ENCODE peak calls at places on chromosomes 6 and 20, in six cellular contexts. One of them, this sample, is unnamed.

GRCh38 chr6:10977231-10977968 is 66.7 kb downstream of the ELOVL2 start:
- DNase-seq in posterior cingulate gyrus: no peak
- DNase-seq in SW480: no peak
- DNase-seq in stomach: no peak
- DNase-seq in neural progenitor cell: no peak
- DNase-seq in stimulated activated naive B cell treated with anti-CD40 and anti-IgM and Interleukin-4, amounts not matched to agents 10 μg/mL and 1 μg/mL and 100 μg/mL, for 72 hours: no peak
- DNase-seq in this sample: peak

GRCh38 chr6:131858765-131859490 is 51.1 kb downstream of the ENPP1 start:
- DNase-seq in neural progenitor cell: no peak
- DNase-seq in SW480: no peak
- DNase-seq in stomach: no peak
- DNase-seq in posterior cingulate gyrus: no peak
- DNase-seq in stimulated activated naive B cell treated with anti-CD40 and anti-IgM and Interleukin-4, amounts not matched to agents 10 μg/mL and 1 μg/mL and 100 μg/mL, for 72 hours: no peak
- DNase-seq in this sample: no peak

GRCh38 chr20:34637245-34638185 is 39.4 kb downstream of the PIGU start:
- DNase-seq in SW480: no peak
- DNase-seq in stomach: no peak
- DNase-seq in stimulated activated naive B cell treated with anti-CD40 and anti-IgM and Interleukin-4, amounts not matched to agents 10 μg/mL and 1 μg/mL and 100 μg/mL, for 72 hours: no peak
- DNase-seq in neural progenitor cell: no peak
- DNase-seq in posterior cingulate gyrus: peak
- DNase-seq in this sample: no peak

GRCh38 chr20:63564036-63564810 is 9.8 kb downstream of the HELZ2 start:
- DNase-seq in posterior cingulate gyrus: no peak
- DNase-seq in stomach: no peak
- DNase-seq in neural progenitor cell: no peak
- DNase-seq in stimulated activated naive B cell treated with anti-CD40 and anti-IgM and Interleukin-4, amounts not matched to agents 10 μg/mL and 1 μg/mL and 100 μg/mL, for 72 hours: no peak
- DNase-seq in SW480: no peak
- DNase-seq in this sample: no peak

GRCh38 chr6:137910424-137910834 is 43.4 kb downstream of the TNFAIP3 start:
- DNase-seq in neural progenitor cell: no peak
- DNase-seq in stimulated activated naive B cell treated with anti-CD40 and anti-IgM and Interleukin-4, amounts not matched to agents 10 μg/mL and 1 μg/mL and 100 μg/mL, for 72 hours: no peak
- DNase-seq in SW480: no peak
- DNase-seq in posterior cingulate gyrus: no peak
- DNase-seq in stomach: no peak
- DNase-seq in this sample: no peak

GRCh38 chr6:44233560-44234100 is 10.2 kb downstream of the SLC29A1 start:
- DNase-seq in stomach: no peak
- DNase-seq in stimulated activated naive B cell treated with anti-CD40 and anti-IgM and Interleukin-4, amounts not matched to agents 10 μg/mL and 1 μg/mL and 100 μg/mL, for 72 hours: no peak
- DNase-seq in neural progenitor cell: no peak
- DNase-seq in posterior cingulate gyrus: no peak
- DNase-seq in SW480: no peak
- DNase-seq in this sample: no peak

GRCh38 chr20:61567204-61567603 is 315.1 kb downstream of the CDH4 start:
- DNase-seq in neural progenitor cell: no peak
- DNase-seq in stomach: no peak
- DNase-seq in stimulated activated naive B cell treated with anti-CD40 and anti-IgM and Interleukin-4, amounts not matched to agents 10 μg/mL and 1 μg/mL and 100 μg/mL, for 72 hours: no peak
- DNase-seq in posterior cingulate gyrus: no peak
- DNase-seq in SW480: no peak
- DNase-seq in this sample: no peak

GRCh38 chr6:141682391-141682790 is 450.3 kb upstream of the GJE1 start:
- DNase-seq in SW480: no peak
- DNase-seq in stomach: no peak
- DNase-seq in stimulated activated naive B cell treated with anti-CD40 and anti-IgM and Interleukin-4, amounts not matched to agents 10 μg/mL and 1 μg/mL and 100 μg/mL, for 72 hours: no peak
- DNase-seq in posterior cingulate gyrus: no peak
- DNase-seq in neural progenitor cell: peak
- DNase-seq in this sample: no peak

GRCh38 chr20:35902545-35902941 is 51.8 kb downstream of the SCAND1 start:
- DNase-seq in posterior cingulate gyrus: no peak
- DNase-seq in neural progenitor cell: no peak
- DNase-seq in stomach: no peak
- DNase-seq in stimulated activated naive B cell treated with anti-CD40 and anti-IgM and Interleukin-4, amounts not matched to agents 10 μg/mL and 1 μg/mL and 100 μg/mL, for 72 hours: no peak
- DNase-seq in SW480: no peak
- DNase-seq in this sample: no peak

GRCh38 chr20:1783245-1783644 is 112.0 kb upstream of the SIRPA start:
- DNase-seq in neural progenitor cell: no peak
- DNase-seq in SW480: no peak
- DNase-seq in stomach: no peak
- DNase-seq in posterior cingulate gyrus: no peak
- DNase-seq in stimulated activated naive B cell treated with anti-CD40 and anti-IgM and Interleukin-4, amounts not matched to agents 10 μg/mL and 1 μg/mL and 100 μg/mL, for 72 hours: no peak
- DNase-seq in this sample: no peak

GRCh38 chr6:12645941-12646340 is 70.6 kb upstream of the PHACTR1 start:
- DNase-seq in posterior cingulate gyrus: no peak
- DNase-seq in stimulated activated naive B cell treated with anti-CD40 and anti-IgM and Interleukin-4, amounts not matched to agents 10 μg/mL and 1 μg/mL and 100 μg/mL, for 72 hours: no peak
- DNase-seq in stomach: no peak
- DNase-seq in neural progenitor cell: no peak
- DNase-seq in SW480: no peak
- DNase-seq in this sample: no peak

This sample was measured in WTC11.